ENCODE peak calls at places on chromosomes 16 and 17, in eight cellular contexts. K is EL; R is GM23248; P is nucleus accumbens; N is stomach; Z is LHCN-M2; L is lower leg skin; D is activated CD4-positive, alpha-beta T cell treated with anti-CD3 and anti-CD28 coated beads for 36 hours. I is an unnamed sample.

GRCh38 chr16:17379121-17379571 is 91.6 kb downstream of the XYLT1 start:
- DNase-seq in K (peak), R (peak), P (no peak), N (no peak), Z (no peak), L (no peak), D (no peak), I (no peak)

GRCh38 chr17:51748749-51749604 is 409.5 kb downstream of the CA10 start:
- DNase-seq in K (no peak), R (no peak), P (no peak), N (no peak), Z (no peak), L (no peak), D (peak), I (no peak)

GRCh38 chr17:46768540-46768870 is 50.0 kb downstream of the WNT3 start:
- DNase-seq in K (no peak), R (no peak), P (no peak), N (peak), Z (no peak), L (no peak), D (no peak), I (no peak)

GRCh38 chr17:78151514-78152008 is 5.4 kb downstream of the C17orf99 start:
- DNase-seq in K (peak), R (peak), P (no peak), N (no peak), Z (no peak), L (no peak), D (no peak), I (no peak)

GRCh38 chr17:3788200-3788599 is 12.8 kb downstream of the ITGAE start:
- DNase-seq in K (no peak), R (no peak), P (no peak), N (no peak), Z (no peak), L (no peak), D (no peak), I (no peak)

GRCh38 chr17:74466111-74466784 is at the start of gene CD300A:
- DNase-seq in K (no peak), R (no peak), P (no peak), N (peak), Z (no peak), L (peak), D (peak), I (peak)

GRCh38 chr16:87678618-87679017 is 76.3 kb downstream of the JPH3 start:
- DNase-seq in K (no peak), R (no peak), P (no peak), N (no peak), Z (no peak), L (no peak), D (no peak), I (no peak)

GRCh38 chr16:1823821-1824220 is 2.8 kb downstream of the HAGH start:
- DNase-seq in K (peak), R (no peak), P (no peak), N (peak), Z (peak), L (no peak), D (peak), I (peak)

GRCh38 chr16:85991856-85992255 is 92.9 kb downstream of the IRF8 start:
- DNase-seq in K (no peak), R (no peak), P (no peak), N (no peak), Z (no peak), L (no peak), D (no peak), I (no peak)

GRCh38 chr17:6094926-6095325 is 24.7 kb downstream of the WSCD1 start:
- DNase-seq in K (no peak), R (no peak), P (no peak), N (no peak), Z (no peak), L (no peak), D (no peak), I (no peak)

GRCh38 chr17:37761065-37761464 is 16.2 kb upstream of the HNF1B start:
- DNase-seq in K (no peak), R (no peak), P (no peak), N (no peak), Z (no peak), L (no peak), D (no peak), I (no peak)

GRCh38 chr17:12664252-12664651 is 1.4 kb upstream of the MYOCD start:
- DNase-seq in K (no peak), R (no peak), P (no peak), N (no peak), Z (no peak), L (no peak), D (no peak), I (no peak)

GRCh38 chr17:65228734-65229390 is 91.7 kb downstream of the RGS9 start:
- DNase-seq in K (peak), R (peak), P (no peak), N (no peak), Z (peak), L (no peak), D (peak), I (no peak)

GRCh38 chr17:2511138-2511461 is 588 bp downstream of the METTL16 start:
- DNase-seq in K (no peak), R (no peak), P (no peak), N (no peak), Z (no peak), L (no peak), D (no peak), I (no peak)

GRCh38 chr16:77599793-77600415 is 122.4 kb upstream of the NUDT7 start:
- DNase-seq in K (peak), R (peak), P (no peak), N (no peak), Z (no peak), L (no peak), D (peak), I (no peak)

GRCh38 chr17:40727447-40728231 is 24.1 kb upstream of the KRT24 start:
- DNase-seq in K (peak), R (peak), P (no peak), N (no peak), Z (peak), L (no peak), D (no peak), I (no peak)

GRCh38 chr16:56279132-56279531 is 87.8 kb downstream of the GNAO1 start:
- DNase-seq in K (no peak), R (no peak), P (no peak), N (peak), Z (no peak), L (no peak), D (peak), I (no peak)

GRCh38 chr17:45371414-45372324 is 54.8 kb upstream of the MAP3K14 start:
- DNase-seq in K (peak), R (peak), P (no peak), N (peak), Z (peak), L (peak), D (peak), I (no peak)

GRCh38 chr17:50682938-50683337 is 24.8 kb downstream of the ANKRD40 start:
- DNase-seq in K (no peak), R (no peak), P (no peak), N (no peak), Z (no peak), L (no peak), D (no peak), I (no peak)

GRCh38 chr16:31404353-31405064 is 11.4 kb downstream of the ITGAD start:
- DNase-seq in K (peak), R (peak), P (no peak), N (no peak), Z (peak), L (no peak), D (no peak), I (no peak)

GRCh38 chr16:71954699-71955195 is 45.5 kb downstream of the PKD1L3 start:
- DNase-seq in K (no peak), R (no peak), P (no peak), N (no peak), Z (no peak), L (no peak), D (no peak), I (no peak)

GRCh38 chr17:7315570-7316243 is 547 bp upstream of the GPS2 start:
- DNase-seq in K (no peak), R (no peak), P (no peak), N (peak), Z (no peak), L (peak), D (no peak), I (no peak)

GRCh38 chr16:85052536-85052935 is 24.9 kb downstream of the KIAA0513 start:
- DNase-seq in K (no peak), R (no peak), P (no peak), N (no peak), Z (peak), L (no peak), D (no peak), I (no peak)

GRCh38 chr16:74667215-74667765 is 613 bp upstream of the RFWD3 start:
- DNase-seq in K (peak), R (peak), P (no peak), N (peak), Z (no peak), L (no peak), D (peak), I (no peak)

GRCh38 chr17:39404542-39405378 is 3.3 kb upstream of the FBXL20 start:
- DNase-seq in K (peak), R (peak), P (no peak), N (no peak), Z (peak), L (no peak), D (peak), I (no peak)

GRCh38 chr16:2692251-2692947 is 10.1 kb downstream of the KCTD5 start:
- DNase-seq in K (no peak), R (no peak), P (peak), N (no peak), Z (peak), L (no peak), D (no peak), I (peak)

GRCh38 chr17:71792966-71793365 is 327.9 kb upstream of the SOX9 start:
- DNase-seq in K (peak), R (peak), P (no peak), N (no peak), Z (peak), L (no peak), D (no peak), I (no peak)

GRCh38 chr17:50758989-50759544 is 8.3 kb downstream of the ANKRD40CL start:
- DNase-seq in K (no peak), R (no peak), P (no peak), N (no peak), Z (no peak), L (no peak), D (no peak), I (no peak)

GRCh38 chr16:88633684-88634140 is 4.7 kb upstream of the IL17C start:
- DNase-seq in K (peak), R (peak), P (no peak), N (peak), Z (peak), L (no peak), D (peak), I (no peak)

GRCh38 chr16:2979669-2980226 is 498 bp downstream of the PKMYT1 start:
- DNase-seq in K (peak), R (peak), P (no peak), N (no peak), Z (no peak), L (no peak), D (peak), I (no peak)

GRCh38 chr16:65494080-65494479 is 372.2 kb upstream of the CDH11 start:
- DNase-seq in K (no peak), R (no peak), P (no peak), N (no peak), Z (no peak), L (no peak), D (no peak), I (no peak)

GRCh38 chr16:4529085-4530060 is 9.2 kb downstream of the CDIP1 start:
- DNase-seq in K (peak), R (peak), P (no peak), N (no peak), Z (peak), L (no peak), D (peak), I (no peak)

GRCh38 chr16:11572301-11572995 is 14.3 kb downstream of the LITAF start:
- DNase-seq in K (no peak), R (no peak), P (no peak), N (no peak), Z (no peak), L (no peak), D (peak), I (no peak)

GRCh38 chr17:69223809-69224208 is 4.8 kb downstream of the ABCA10 start:
- DNase-seq in K (peak), R (peak), P (no peak), N (no peak), Z (no peak), L (no peak), D (no peak), I (no peak)

GRCh38 chr16:53752566-53752965 is 48.6 kb downstream of the FTO start:
- DNase-seq in K (no peak), R (no peak), P (no peak), N (no peak), Z (peak), L (no peak), D (no peak), I (no peak)

I was measured in caudate nucleus.